ENCODE peak calls at places on chromosomes 6 and 20, in ten cellular contexts. M is EL; F is endodermal cell; R is HCEC 1CT; T is psoas muscle; Q is NCI-H774; C is stimulated activated CD4-positive, alpha-beta T cell treated with anti-CD3 and anti-CD28 coated beads, Interleukin-1b, Interleukin-23, amount 100 ng/mL, for 24 hours; X is naive thymus-derived CD8-positive, alpha-beta T cell; P is skeletal muscle cell; E is activated CD4-positive, alpha-beta T cell treated with anti-CD3 and anti-CD28 coated beads, Interleukin-2, amount 50 U/mL, for 48 hours. Y is an unnamed sample.

GRCh38 chr20:25243416-25243979 is 4.4 kb upstream of the PYGB start:
- DNase-seq in M (no peak), F (peak; percentile 10), R (no peak), T (no peak), Q (no peak), C (no peak), X (no peak), P (no peak), E (no peak), Y (no peak)

GRCh38 chr20:63580796-63581461 is 6.9 kb upstream of the HELZ2 start:
- DNase-seq in M (peak; percentile 37), F (peak; percentile 67), R (peak; percentile 30), T (no peak), Q (no peak), C (no peak), X (peak; percentile 81), P (no peak), E (peak; percentile 64), Y (no peak)

GRCh38 chr20:29878281-29878741 is 1379.2 kb upstream of the DEFB115 start:
- DNase-seq in M (no peak), F (peak; percentile 36), R (no peak), T (no peak), Q (peak; percentile 78), C (no peak), X (no peak), P (no peak), E (no peak), Y (no peak)

GRCh38 chr6:57069920-57070331 is 20.1 kb upstream of the ZNF451 start:
- DNase-seq in M (no peak), F (peak; percentile 66), R (no peak), T (no peak), Q (no peak), C (no peak), X (no peak), P (no peak), E (no peak), Y (no peak)

GRCh38 chr6:154732824-154733609 is at the start of gene SCAF8:
- DNase-seq in M (peak; percentile 81), F (peak; percentile 92), R (peak; percentile 76), T (peak; percentile 87), Q (peak; percentile 89), C (peak; percentile 76), X (peak; percentile 88), P (peak; percentile 36), E (peak; percentile 82), Y (peak; percentile 79)

GRCh38 chr6:1704711-1705110 is 95.0 kb downstream of the FOXC1 start:
- DNase-seq in M (no peak), F (no peak), R (no peak), T (no peak), Q (no peak), C (no peak), X (no peak), P (no peak), E (no peak), Y (no peak)

GRCh38 chr20:43721429-43722152 is 5.2 kb downstream of the GTSF1L start:
- DNase-seq in M (no peak), F (peak; percentile 61), R (no peak), T (no peak), Q (peak; percentile 56), C (no peak), X (no peak), P (no peak), E (no peak), Y (no peak)

GRCh38 chr6:89895273-89895874 is 1.1 kb downstream of the GJA10 start:
- DNase-seq in M (peak; percentile 30), F (peak; percentile 91), R (peak; percentile 20), T (no peak), Q (no peak), C (no peak), X (no peak), P (peak; percentile 28), E (no peak), Y (no peak)

GRCh38 chr6:29946380-29946779 is 4.0 kb downstream of the HLA-A start:
- DNase-seq in M (no peak), F (no peak), R (no peak), T (no peak), Q (no peak), C (no peak), X (no peak), P (no peak), E (no peak), Y (no peak)

GRCh38 chr20:62454936-62455673 is 20.7 kb downstream of the GATA5 start:
- DNase-seq in M (no peak), F (peak; percentile 73), R (no peak), T (no peak), Q (no peak), C (no peak), X (no peak), P (no peak), E (no peak), Y (no peak)

GRCh38 chr6:33994198-33995045 is 151.5 kb downstream of the GRM4 start:
- DNase-seq in M (no peak), F (peak; percentile 41), R (no peak), T (no peak), Q (no peak), C (no peak), X (no peak), P (no peak), E (no peak), Y (no peak)

GRCh38 chr6:35318200-35318844 is 20.7 kb downstream of the DEF6 start:
- DNase-seq in M (peak; percentile 87), F (peak; percentile 99), R (peak; percentile 70), T (peak; percentile 80), Q (peak; percentile 77), C (no peak), X (no peak), P (peak; percentile 56), E (no peak), Y (no peak)

GRCh38 chr6:110528051-110528929 is 51.9 kb upstream of the SLC22A16 start:
- DNase-seq in M (peak; percentile 92), F (peak; percentile 71), R (peak; percentile 95), T (no peak), Q (peak; percentile 80), C (peak; percentile 25), X (peak; percentile 31), P (peak; percentile 51), E (peak; percentile 38), Y (no peak)

GRCh38 chr6:167130008-167130677 is 7.2 kb downstream of the CCR6 start:
- DNase-seq in M (no peak), F (no peak), R (no peak), T (no peak), Q (no peak), C (no peak), X (no peak), P (no peak), E (no peak), Y (no peak)

GRCh38 chr6:68572525-68572924 is 62.6 kb upstream of the ADGRB3 start:
- DNase-seq in M (no peak), F (peak; percentile 87), R (no peak), T (no peak), Q (no peak), C (no peak), X (no peak), P (peak; percentile 2), E (no peak), Y (no peak)

GRCh38 chr6:154872605-154873004 is 122.5 kb upstream of the TIAM2 start:
- DNase-seq in M (no peak), F (peak; percentile 60), R (no peak), T (no peak), Q (no peak), C (no peak), X (no peak), P (no peak), E (no peak), Y (no peak)

GRCh38 chr6:147561742-147562141 is 53.3 kb downstream of the SAMD5 start:
- DNase-seq in M (no peak), F (no peak), R (no peak), T (no peak), Q (no peak), C (no peak), X (no peak), P (no peak), E (no peak), Y (no peak)

GRCh38 chr20:709864-710761 is 34.5 kb upstream of the SCRT2 start:
- DNase-seq in M (no peak), F (peak; percentile 82), R (no peak), T (no peak), Q (no peak), C (no peak), X (no peak), P (no peak), E (no peak), Y (no peak)

GRCh38 chr20:52242237-52243230 is 51.0 kb upstream of the ZFP64 start:
- DNase-seq in M (peak; percentile 8), F (no peak), R (peak; percentile 36), T (no peak), Q (peak; percentile 17), C (no peak), X (no peak), P (no peak), E (no peak), Y (no peak)

GRCh38 chr6:26251354-26252081 is 113.5 kb upstream of the BTN3A2 start:
- DNase-seq in M (peak; percentile 96), F (peak; percentile 94), R (peak; percentile 86), T (no peak), Q (peak; percentile 86), C (no peak), X (peak; percentile 51), P (peak; percentile 75), E (peak; percentile 69), Y (peak; percentile 17)

GRCh38 chr6:158665332-158665731 is 15.5 kb downstream of the SYTL3 start:
- DNase-seq in M (no peak), F (peak; percentile 32), R (no peak), T (no peak), Q (no peak), C (no peak), X (no peak), P (no peak), E (no peak), Y (no peak)

GRCh38 chr20:50303573-50304500 is 113.2 kb downstream of the CEBPB start:
- DNase-seq in M (peak; percentile 65), F (peak; percentile 28), R (peak; percentile 62), T (peak; percentile 84), Q (no peak), C (no peak), X (no peak), P (peak; percentile 81), E (no peak), Y (no peak)

GRCh38 chr20:46709459-46710148 is at the start of gene SLC2A10:
- DNase-seq in M (peak; percentile 69), F (peak; percentile 84), R (peak; percentile 38), T (peak; percentile 67), Q (no peak), C (no peak), X (peak; percentile 20), P (no peak), E (no peak), Y (no peak)

GRCh38 chr6:119610265-119610664 is 260.7 kb upstream of the MAN1A1 start:
- DNase-seq in M (no peak), F (no peak), R (no peak), T (no peak), Q (no peak), C (no peak), X (no peak), P (no peak), E (no peak), Y (no peak)

GRCh38 chr6:111957623-111958315 is 84.5 kb upstream of the FYN start:
- DNase-seq in M (peak; percentile 17), F (peak; percentile 86), R (no peak), T (no peak), Q (no peak), C (no peak), X (no peak), P (no peak), E (no peak), Y (no peak)

GRCh38 chr6:129251669-129252376 is 368.9 kb downstream of the LAMA2 start:
- DNase-seq in M (peak; percentile 72), F (peak; percentile 86), R (peak; percentile 71), T (no peak), Q (peak; percentile 32), C (peak; percentile 10), X (peak; percentile 33), P (peak; percentile 25), E (peak; percentile 38), Y (peak; percentile 57)

GRCh38 chr6:36984581-36985383 is 1.2 kb downstream of the MTCH1 start:
- DNase-seq in M (peak; percentile 93), F (peak; percentile 84), R (peak; percentile 71), T (peak; percentile 57), Q (no peak), C (no peak), X (peak; percentile 53), P (peak; percentile 49), E (peak; percentile 65), Y (peak; percentile 36)

GRCh38 chr20:63082308-63082938 is 75.7 kb upstream of the BHLHE23 start:
- DNase-seq in M (peak; percentile 15), F (peak; percentile 93), R (no peak), T (no peak), Q (no peak), C (no peak), X (peak; percentile 46), P (no peak), E (peak; percentile 39), Y (no peak)

Y was measured in T-helper 2 cell.